ENCODE peak calls at places on chromosome 16, in nine cellular contexts. G, I, L, W, X, U, V, Q and E are unnamed samples.

GRCh38 chr16:66824006-66824405 is 6.8 kb downstream of the NAE1 start:
- DNase-seq in X (peak; percentile 26), I (no peak), U (no peak), G (no peak), Q (no peak), W (no peak), V (peak; percentile 49), L (no peak), E (no peak)

GRCh38 chr16:14628806-14629611 is 1.1 kb downstream of the PARN start:
- DNase-seq in G (no peak), L (no peak), V (no peak), X (no peak), I (no peak), U (no peak), Q (no peak), W (no peak), E (no peak)

GRCh38 chr16:50464325-50465290 is 83.6 kb upstream of the NKD1 start:
- DNase-seq in U (no peak), I (no peak), V (no peak), Q (no peak), W (no peak), G (peak; percentile 75), X (no peak), L (no peak), E (no peak)

GRCh38 chr16:24851700-24852099 is 5.9 kb downstream of the SLC5A11 start:
- DNase-seq in U (no peak), Q (no peak), I (no peak), V (peak; percentile 88), W (no peak), G (no peak), L (no peak), X (no peak), E (no peak)

GRCh38 chr16:5944971-5945370 is 847.4 kb upstream of the EEF2KMT start:
- DNase-seq in G (no peak), Q (no peak), X (no peak), U (no peak), I (no peak), V (peak; percentile 0), W (no peak), L (no peak), E (no peak)

GRCh38 chr16:57531635-57532220 is 4.6 kb downstream of the CCDC102A start:
- DNase-seq in X (no peak), U (no peak), I (no peak), G (peak; percentile 31), W (peak; percentile 9), Q (no peak), V (no peak), L (no peak), E (no peak)

GRCh38 chr16:83701494-83701893 is 106.3 kb upstream of the HSBP1 start:
- DNase-seq in Q (no peak), V (peak; percentile 23), I (peak; percentile 53), U (no peak), X (peak; percentile 33), W (no peak), L (peak; percentile 26), G (peak; percentile 95), E (peak; percentile 37)

GRCh38 chr16:19136549-19137196 is 22.9 kb downstream of the ITPRIPL2 start:
- DNase-seq in X (peak; percentile 42), V (peak; percentile 36), U (peak; percentile 80), L (no peak), Q (no peak), W (no peak), I (no peak), G (no peak), E (no peak)

GRCh38 chr16:17171250-17172143 is 299.3 kb downstream of the XYLT1 start:
- DNase-seq in Q (no peak), W (no peak), U (no peak), I (no peak), G (no peak), X (no peak), V (no peak), L (no peak), E (no peak)

GRCh38 chr16:75317101-75317522 is 65.7 kb upstream of the BCAR1 start:
- DNase-seq in X (no peak), G (no peak), L (no peak), U (no peak), V (no peak), Q (no peak), W (no peak), I (no peak), E (no peak)

GRCh38 chr16:88303890-88304819 is 78.6 kb upstream of the ZNF469 start:
- DNase-seq in W (peak; percentile 71), L (peak; percentile 76), I (no peak), U (peak; percentile 81), Q (peak; percentile 38), V (peak; percentile 49), X (peak; percentile 95), G (no peak), E (no peak)

GRCh38 chr16:80377621-80378020 is 163.2 kb upstream of the DYNLRB2 start:
- DNase-seq in X (no peak), G (no peak), Q (no peak), W (no peak), L (no peak), U (no peak), I (no peak), V (no peak), E (no peak)

GRCh38 chr16:643050-643368 is 1.4 kb downstream of the MCRIP2 start:
- DNase-seq in L (no peak), Q (no peak), X (no peak), G (no peak), V (no peak), I (no peak), U (no peak), W (no peak), E (no peak)

GRCh38 chr16:4852221-4852872 is 5.1 kb downstream of the UBN1 start:
- DNase-seq in U (no peak), V (peak; percentile 72), I (no peak), X (peak; percentile 36), L (no peak), G (no peak), Q (peak; percentile 51), W (no peak), E (no peak)

GRCh38 chr16:84087461-84088151 is 29.1 kb downstream of the MBTPS1 start:
- DNase-seq in U (no peak), W (no peak), L (no peak), Q (no peak), I (peak; percentile 15), V (no peak), G (no peak), X (no peak), E (peak; percentile 80)

GRCh38 chr16:28264656-28265055 is 27.7 kb upstream of the SBK1 start:
- DNase-seq in G (no peak), I (no peak), V (peak; percentile 29), W (no peak), L (no peak), X (no peak), U (no peak), Q (no peak), E (no peak)

GRCh38 chr16:89722392-89723278 is 1.3 kb downstream of the ZNF276 start:
- DNase-seq in U (peak; percentile 76), W (peak; percentile 66), L (no peak), X (peak; percentile 40), V (peak; percentile 73), Q (no peak), I (peak; percentile 71), G (peak; percentile 78), E (peak; percentile 70)

GRCh38 chr16:726438-727290 is at the start of the genes CCDC78 and HAGHL:
- DNase-seq in L (no peak), X (peak; percentile 40), U (peak; percentile 68), I (peak; percentile 74), W (no peak), V (no peak), Q (no peak), G (peak; percentile 92), E (no peak)

DNA sequence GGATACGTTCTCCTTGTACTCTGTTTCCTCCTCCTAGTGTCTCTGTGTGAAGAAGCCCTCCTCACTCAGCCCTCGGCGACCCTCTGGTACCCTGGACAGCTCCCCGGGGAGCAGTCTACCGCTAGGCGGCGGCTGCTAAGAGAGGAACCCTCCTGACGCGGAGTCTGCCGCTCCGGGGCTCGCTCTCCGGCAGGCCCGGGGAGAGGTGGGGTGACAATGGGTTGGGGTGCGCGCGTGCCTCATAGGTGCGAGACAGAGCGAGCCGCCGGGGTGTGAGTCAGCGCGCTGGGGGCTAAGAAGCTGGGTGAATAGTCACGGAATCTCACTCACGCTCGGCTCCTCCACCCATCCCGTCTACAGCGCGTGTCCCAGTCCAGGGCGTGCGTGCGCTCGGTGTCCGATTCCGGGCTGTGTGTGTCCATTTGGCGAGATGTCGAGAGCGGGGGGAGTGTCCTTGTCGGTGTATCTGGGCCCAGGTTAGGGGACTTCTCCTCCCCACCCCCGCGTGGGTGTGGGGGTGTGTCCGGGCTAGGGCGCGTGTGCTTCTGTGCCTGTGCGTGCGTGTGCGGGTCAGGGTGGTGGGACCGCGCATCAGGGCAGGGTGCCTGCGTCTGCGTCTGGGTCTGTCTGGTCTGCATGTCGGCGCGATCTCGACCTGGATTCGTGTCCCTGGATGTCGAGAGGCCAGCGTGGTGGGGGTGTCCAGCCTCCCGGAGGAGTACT is 578 bp upstream of the HS3ST2 start:
- DNase-seq in Q (no peak), U (peak; percentile 60), I (no peak), L (no peak), G (peak; percentile 97), X (peak; percentile 2), V (peak; percentile 76), W (no peak), E (peak; percentile 24)
- H3K4me3 ChIP-seq in Q (no peak overlapping the region), U (peak overlapping the region; percentile 50), I (no peak overlapping the region), L (no peak overlapping the region), G (peak overlapping the region; percentile 74), X (no peak overlapping the region), V (peak overlapping the region; percentile 49), W (peak overlapping the region; percentile 10), E (no peak overlapping the region)

GRCh38 chr16:1941162-1941923 is 1.7 kb downstream of the MSRB1 start:
- DNase-seq in X (peak; percentile 33), W (no peak), I (no peak), Q (no peak), G (peak; percentile 89), V (no peak), L (peak; percentile 91), U (no peak), E (no peak)
- H3K4me3 ChIP-seq in X (no peak overlapping the region), W (no peak overlapping the region), I (no peak overlapping the region), Q (peak overlapping the region; percentile 84), G (no peak overlapping the region), V (no peak overlapping the region), L (peak overlapping the region; percentile 91), U (no peak overlapping the region), E (no peak overlapping the region)

GRCh38 chr16:30805056-30805369 is 18.0 kb upstream of the ZNF629 start:
- DNase-seq in W (no peak), I (no peak), X (no peak), U (no peak), L (no peak), V (peak; percentile 34), Q (no peak), G (no peak), E (no peak)
- H3K4me3 ChIP-seq in W (peak overlapping the region; percentile 69), I (peak overlapping the region; percentile 94), X (peak overlapping the region; percentile 59), U (peak overlapping the region; percentile 48), L (peak overlapping the region; percentile 72), V (peak overlapping the region; percentile 61), Q (peak overlapping the region; percentile 74), G (peak overlapping the region; percentile 92), E (no peak overlapping the region)

GRCh38 chr16:3810198-3810664 is 70.3 kb downstream of the CREBBP start:
- DNase-seq in U (no peak), X (no peak), I (no peak), Q (no peak), G (no peak), L (no peak), V (no peak), W (no peak), E (no peak)
- H3K4me3 ChIP-seq in U (no peak overlapping the region), X (no peak overlapping the region), I (no peak overlapping the region), Q (no peak overlapping the region), G (no peak overlapping the region), L (no peak overlapping the region), V (no peak overlapping the region), W (no peak overlapping the region), E (no peak overlapping the region)